ENCODE peak calls at places on chromosomes 11 and 22, in four cellular contexts. One of them, this sample, is unnamed.

GRCh38 chr11:126546191-126546590 is 190.7 kb downstream of the ST3GAL4 start:
- DNase-seq in HCT116: no peak
- DNase-seq in Calu3: no peak
- DNase-seq in chondrocyte: peak
- DNase-seq in this sample: no peak

GRCh38 chr11:12902784-12903491 is 106.2 kb upstream of the RASSF10 start:
- DNase-seq in chondrocyte: no peak
- DNase-seq in Calu3: no peak
- DNase-seq in HCT116: no peak
- DNase-seq in this sample: no peak

GRCh38 chr11:62456630-62457029 is 37.8 kb downstream of the SCGB1A1 start:
- DNase-seq in chondrocyte: no peak
- DNase-seq in HCT116: no peak
- DNase-seq in Calu3: no peak
- DNase-seq in this sample: no peak

GRCh38 chr11:57761301-57762234 is at the start of gene CTNND1:
- DNase-seq in Calu3: peak
- DNase-seq in HCT116: peak
- DNase-seq in chondrocyte: no peak
- DNase-seq in this sample: peak

GRCh38 chr11:28819741-28820140 is 711.6 kb downstream of the METTL15 start:
- DNase-seq in chondrocyte: no peak
- DNase-seq in Calu3: peak
- DNase-seq in HCT116: no peak
- DNase-seq in this sample: no peak

GRCh38 chr11:120710354-120711187 is 199.0 kb downstream of the GRIK4 start:
- DNase-seq in chondrocyte: no peak
- DNase-seq in Calu3: peak
- DNase-seq in HCT116: peak
- DNase-seq in this sample: no peak

GRCh38 chr11:15229069-15229468 is 114.3 kb downstream of the INSC start:
- DNase-seq in chondrocyte: no peak
- DNase-seq in HCT116: no peak
- DNase-seq in Calu3: no peak
- DNase-seq in this sample: no peak

GRCh38 chr11:107439586-107440201 is 17.9 kb downstream of the CWF19L2 start:
- DNase-seq in Calu3: no peak
- DNase-seq in HCT116: no peak
- DNase-seq in chondrocyte: no peak
- DNase-seq in this sample: no peak

GRCh38 chr11:67267188-67268035 is 1.1 kb downstream of the GRK2 start:
- DNase-seq in Calu3: peak
- DNase-seq in HCT116: no peak
- DNase-seq in chondrocyte: peak
- DNase-seq in this sample: peak

GRCh38 chr11:112016088-112016764 is 9.0 kb upstream of the DLAT start:
- DNase-seq in chondrocyte: no peak
- DNase-seq in Calu3: no peak
- DNase-seq in HCT116: no peak
- DNase-seq in this sample: no peak

GRCh38 chr11:10666556-10666955 is 27.0 kb downstream of the IRAG1 start:
- DNase-seq in chondrocyte: no peak
- DNase-seq in Calu3: no peak
- DNase-seq in HCT116: no peak
- DNase-seq in this sample: no peak

GRCh38 chr11:113587318-113587739 is 112.1 kb upstream of the DRD2 start:
- DNase-seq in chondrocyte: no peak
- DNase-seq in HCT116: no peak
- DNase-seq in Calu3: no peak
- DNase-seq in this sample: no peak

GRCh38 chr11:3056296-3057068 is 741 bp downstream of the CARS1 start:
- DNase-seq in Calu3: peak
- DNase-seq in chondrocyte: peak
- DNase-seq in HCT116: no peak
- DNase-seq in this sample: no peak

GRCh38 chr22:30705710-30706651 is 11.3 kb downstream of the OSBP2 start:
- DNase-seq in chondrocyte: no peak
- DNase-seq in Calu3: no peak
- DNase-seq in HCT116: peak
- DNase-seq in this sample: peak

GRCh38 chr11:72758690-72759389 is 6.6 kb upstream of the ARAP1 start:
- DNase-seq in Calu3: no peak
- DNase-seq in HCT116: no peak
- DNase-seq in chondrocyte: no peak
- DNase-seq in this sample: no peak

GRCh38 chr11:92449222-92449621 is 224.6 kb downstream of the FAT3 start:
- DNase-seq in HCT116: no peak
- DNase-seq in chondrocyte: no peak
- DNase-seq in Calu3: no peak
- DNase-seq in this sample: no peak

GRCh38 chr11:11157201-11157600 is 195.8 kb downstream of the CSNK2A3 start:
- DNase-seq in HCT116: peak
- DNase-seq in Calu3: peak
- DNase-seq in chondrocyte: no peak
- DNase-seq in this sample: peak

GRCh38 chr11:46305295-46305694 is 27.8 kb downstream of the CREB3L1 start:
- DNase-seq in HCT116: no peak
- DNase-seq in Calu3: no peak
- DNase-seq in chondrocyte: no peak
- DNase-seq in this sample: no peak

GRCh38 chr11:131712897-131713296 is 342.5 kb downstream of the NTM start:
- DNase-seq in chondrocyte: no peak
- DNase-seq in Calu3: no peak
- DNase-seq in HCT116: no peak
- DNase-seq in this sample: no peak

GRCh38 chr11:134052988-134053945 is 15.6 kb upstream of the JAM3 start:
- DNase-seq in HCT116: no peak
- DNase-seq in Calu3: no peak
- DNase-seq in chondrocyte: peak
- DNase-seq in this sample: no peak

GRCh38 chr11:108838102-108838803 is 173.4 kb downstream of the DDX10 start:
- DNase-seq in Calu3: no peak
- DNase-seq in HCT116: no peak
- DNase-seq in chondrocyte: no peak
- DNase-seq in this sample: no peak

GRCh38 chr11:18936002-18936673 is 3.1 kb downstream of the MRGPRX1 start:
- DNase-seq in HCT116: no peak
- DNase-seq in Calu3: no peak
- DNase-seq in chondrocyte: no peak
- DNase-seq in this sample: no peak

GRCh38 chr11:587978-588380 is 11.7 kb downstream of the PHRF1 start:
- DNase-seq in chondrocyte: no peak
- DNase-seq in Calu3: peak
- DNase-seq in HCT116: no peak
- DNase-seq in this sample: no peak

GRCh38 chr11:43810929-43811596 is 69.6 kb upstream of the ALKBH3 start:
- DNase-seq in Calu3: no peak
- DNase-seq in chondrocyte: no peak
- DNase-seq in HCT116: no peak
- DNase-seq in this sample: no peak

GRCh38 chr22:29773233-29773632 is 6.1 kb downstream of the UQCR10 start:
- DNase-seq in HCT116: peak
- DNase-seq in Calu3: peak
- DNase-seq in chondrocyte: no peak
- DNase-seq in this sample: no peak

GRCh38 chr11:74936976-74937375 is 11.9 kb downstream of the XRRA1 start:
- DNase-seq in chondrocyte: no peak
- DNase-seq in Calu3: no peak
- DNase-seq in HCT116: no peak
- DNase-seq in this sample: no peak

GRCh38 chr11:67043572-67044329 is 12.9 kb upstream of the RHOD start:
- DNase-seq in chondrocyte: no peak
- DNase-seq in Calu3: no peak
- DNase-seq in HCT116: no peak
- DNase-seq in this sample: no peak

DNA sequence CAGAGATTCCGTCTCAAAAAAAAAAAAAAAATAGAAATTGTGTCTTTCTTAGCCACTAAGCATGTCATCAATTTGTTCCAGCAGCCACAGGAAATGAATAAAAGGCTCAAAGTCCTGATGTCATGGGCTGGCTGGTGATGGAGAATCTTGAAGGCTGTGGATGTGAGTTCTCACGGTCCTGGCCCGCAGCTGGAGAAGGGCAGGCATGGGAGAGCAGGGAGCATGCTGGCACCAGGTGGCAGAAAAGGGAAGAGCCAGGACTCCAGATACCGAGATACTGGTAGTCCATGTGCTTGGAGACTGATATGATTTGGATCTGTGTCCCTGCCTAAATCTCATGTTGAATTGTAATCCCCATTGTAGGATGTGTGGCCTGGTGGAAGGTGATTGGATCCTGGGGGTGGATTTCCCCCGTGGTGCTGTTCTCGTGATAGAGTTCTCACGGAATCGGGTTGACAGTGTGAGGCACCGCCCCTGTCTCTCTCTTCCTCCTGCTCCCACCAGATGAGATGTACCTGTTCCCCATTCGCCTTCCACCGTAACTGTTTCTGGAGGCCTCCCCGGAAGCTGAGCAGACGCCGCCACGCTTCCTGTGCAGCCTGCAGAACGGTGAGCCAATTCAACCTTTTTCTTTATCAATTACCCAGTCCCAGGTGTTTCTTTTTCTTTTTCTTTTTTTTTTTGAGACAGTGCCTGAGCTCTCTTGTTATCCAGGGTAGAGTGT is 18.1 kb downstream of the MRGPRD start:
- DNase-seq in Calu3: no peak
- DNase-seq in chondrocyte: peak
- DNase-seq in HCT116: no peak
- DNase-seq in this sample: peak
- TF ChIP-seq CTCF in Calu3: no peak
- TF ChIP-seq CTCF in chondrocyte: peak
- TF ChIP-seq CTCF in HCT116: no peak
- TF ChIP-seq CTCF in this sample: no peak

GRCh38 chr22:31818481-31819392 is 64.9 kb downstream of the DEPDC5 start:
- DNase-seq in chondrocyte: no peak
- DNase-seq in HCT116: no peak
- DNase-seq in Calu3: no peak
- DNase-seq in this sample: no peak
- TF ChIP-seq CTCF in chondrocyte: no peak
- TF ChIP-seq CTCF in HCT116: peak
- TF ChIP-seq CTCF in Calu3: no peak
- TF ChIP-seq CTCF in this sample: no peak

GRCh38 chr11:63478896-63479295 is 12.1 kb downstream of the PLAAT5 start:
- DNase-seq in chondrocyte: no peak
- DNase-seq in HCT116: peak
- DNase-seq in Calu3: peak
- DNase-seq in this sample: no peak
- TF ChIP-seq CTCF in chondrocyte: peak
- TF ChIP-seq CTCF in HCT116: peak
- TF ChIP-seq CTCF in Calu3: peak
- TF ChIP-seq CTCF in this sample: peak

GRCh38 chr22:38202437-38203089 is 769 bp downstream of the MAFF start:
- DNase-seq in Calu3: peak
- DNase-seq in HCT116: no peak
- DNase-seq in chondrocyte: no peak
- DNase-seq in this sample: peak
- TF ChIP-seq CTCF in Calu3: no peak
- TF ChIP-seq CTCF in HCT116: no peak
- TF ChIP-seq CTCF in chondrocyte: peak
- TF ChIP-seq CTCF in this sample: no peak

DNA sequence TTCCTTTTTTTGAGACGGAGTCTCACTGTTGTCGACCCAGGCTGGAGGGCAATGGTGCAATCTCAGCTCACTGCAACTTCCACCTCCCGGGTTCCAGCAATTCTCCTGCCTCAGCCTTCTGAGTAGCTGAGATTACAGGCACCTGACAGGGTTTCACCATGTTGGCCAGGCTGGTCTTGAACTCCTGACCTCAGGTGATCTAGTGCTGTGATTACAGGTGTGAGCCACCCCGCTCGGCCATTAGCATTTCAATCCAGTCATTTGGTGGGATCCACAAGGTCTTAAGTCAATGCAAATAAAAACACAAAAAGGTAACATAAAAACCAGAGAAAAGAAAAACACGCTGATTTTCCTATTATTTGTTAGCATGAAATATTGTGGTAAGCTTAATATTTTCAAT is 1227.2 kb upstream of the TENM4 start:
- DNase-seq in chondrocyte: no peak
- DNase-seq in HCT116: no peak
- DNase-seq in Calu3: no peak
- DNase-seq in this sample: no peak
- TF ChIP-seq CTCF in chondrocyte: no peak
- TF ChIP-seq CTCF in HCT116: no peak
- TF ChIP-seq CTCF in Calu3: no peak
- TF ChIP-seq CTCF in this sample: no peak

GRCh38 chr11:65497141-65498041 is 1.5 kb upstream of the MALAT1 start:
- DNase-seq in HCT116: peak
- DNase-seq in chondrocyte: peak
- DNase-seq in Calu3: peak
- DNase-seq in this sample: peak
- TF ChIP-seq CTCF in HCT116: no peak
- TF ChIP-seq CTCF in chondrocyte: no peak
- TF ChIP-seq CTCF in Calu3: no peak
- TF ChIP-seq CTCF in this sample: no peak

GRCh38 chr11:36746886-36747710 is 149.1 kb upstream of the RAG2 start:
- DNase-seq in Calu3: peak
- DNase-seq in HCT116: peak
- DNase-seq in chondrocyte: no peak
- DNase-seq in this sample: peak

GRCh38 chr11:36743039-36743438 is 145.0 kb upstream of the RAG2 start:
- DNase-seq in chondrocyte: no peak
- DNase-seq in Calu3: no peak
- DNase-seq in HCT116: no peak
- DNase-seq in this sample: no peak

GRCh38 chr11:36748856-36749255 is 150.8 kb upstream of the RAG2 start:
- DNase-seq in HCT116: no peak
- DNase-seq in chondrocyte: no peak
- DNase-seq in Calu3: no peak
- DNase-seq in this sample: no peak

GRCh38 chr11:36741515-36741914 is 143.5 kb upstream of the RAG2 start:
- DNase-seq in HCT116: no peak
- DNase-seq in Calu3: no peak
- DNase-seq in chondrocyte: no peak
- DNase-seq in this sample: no peak

DNA sequence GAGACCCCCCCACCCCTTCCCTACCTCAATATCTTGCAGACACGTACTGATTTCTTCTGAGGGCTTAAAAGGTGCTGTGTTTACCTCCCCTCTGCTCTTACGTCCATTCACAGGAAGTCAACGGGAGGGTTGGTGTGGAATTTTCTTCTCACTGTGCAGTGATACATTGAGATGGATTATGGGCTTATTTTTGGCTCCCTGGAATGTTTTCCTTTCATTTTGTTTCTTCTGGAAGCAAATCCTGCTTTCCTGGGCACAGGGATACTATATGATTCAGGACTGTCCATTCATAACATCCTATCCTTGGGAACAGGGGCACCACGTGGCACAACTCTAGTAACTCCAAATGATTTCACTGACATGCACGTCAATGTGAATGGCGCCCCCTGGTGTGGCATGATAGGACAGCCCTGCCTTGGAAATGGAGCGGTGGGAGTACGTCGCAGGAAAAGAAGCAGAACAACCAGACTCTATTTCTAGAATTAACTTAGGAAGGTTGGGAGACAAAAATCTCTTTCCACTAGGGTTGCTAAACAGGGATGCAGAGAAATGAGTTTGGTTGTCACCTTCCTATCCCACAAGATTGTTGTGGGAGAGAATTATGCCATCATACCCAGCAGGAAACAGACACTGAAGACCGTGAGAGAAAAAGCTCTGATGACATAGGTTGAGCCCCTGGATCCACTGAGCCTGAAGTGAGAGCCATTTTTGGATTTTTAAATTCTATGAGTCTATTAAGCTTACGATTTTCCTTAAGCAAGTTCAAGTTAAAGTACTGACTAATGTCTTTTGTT is 146.5 kb upstream of the RAG2 start:
- DNase-seq in chondrocyte: no peak
- DNase-seq in Calu3: peak
- DNase-seq in HCT116: peak
- DNase-seq in this sample: peak
- TF ChIP-seq CTCF in chondrocyte: peak
- TF ChIP-seq CTCF in Calu3: peak
- TF ChIP-seq CTCF in HCT116: peak
- TF ChIP-seq CTCF in this sample: peak